ENCODE peak calls at places on chromosome 4, in five cellular contexts. One of them, this sample, is unnamed.

GRCh38 chr4:87491436-87491835 is 37.7 kb downstream of the SPARCL1 start:
- DNase-seq in A172: no peak
- DNase-seq in stimulated activated naive CD8-positive, alpha-beta T cell treated with anti-CD3 and anti-CD28 coated beads, Interleukin-15, amount 100 ng/mL, for 72 hours: no peak
- DNase-seq in NCI-H1092: no peak
- DNase-seq in stromal cell of bone marrow: no peak
- DNase-seq in this sample: no peak

GRCh38 chr4:83709627-83710026 is 173.7 kb downstream of the GPAT3 start:
- DNase-seq in stromal cell of bone marrow: no peak
- DNase-seq in NCI-H1092: no peak
- DNase-seq in stimulated activated naive CD8-positive, alpha-beta T cell treated with anti-CD3 and anti-CD28 coated beads, Interleukin-15, amount 100 ng/mL, for 72 hours: no peak
- DNase-seq in A172: no peak
- DNase-seq in this sample: no peak

GRCh38 chr4:78612398-78613005 is 60.9 kb downstream of the ANXA3 start:
- DNase-seq in A172: peak
- DNase-seq in NCI-H1092: peak
- DNase-seq in stromal cell of bone marrow: peak
- DNase-seq in stimulated activated naive CD8-positive, alpha-beta T cell treated with anti-CD3 and anti-CD28 coated beads, Interleukin-15, amount 100 ng/mL, for 72 hours: no peak
- DNase-seq in this sample: no peak

GRCh38 chr4:64715741-64716140 is 306.5 kb upstream of the TECRL start:
- DNase-seq in A172: no peak
- DNase-seq in NCI-H1092: no peak
- DNase-seq in stimulated activated naive CD8-positive, alpha-beta T cell treated with anti-CD3 and anti-CD28 coated beads, Interleukin-15, amount 100 ng/mL, for 72 hours: no peak
- DNase-seq in stromal cell of bone marrow: no peak
- DNase-seq in this sample: no peak

GRCh38 chr4:169657470-169658107 is 37.2 kb downstream of the CLCN3 start:
- DNase-seq in stimulated activated naive CD8-positive, alpha-beta T cell treated with anti-CD3 and anti-CD28 coated beads, Interleukin-15, amount 100 ng/mL, for 72 hours: no peak
- DNase-seq in NCI-H1092: no peak
- DNase-seq in stromal cell of bone marrow: no peak
- DNase-seq in A172: no peak
- DNase-seq in this sample: no peak

GRCh38 chr4:47824844-47825243 is 13.0 kb downstream of the CORIN start:
- DNase-seq in A172: no peak
- DNase-seq in NCI-H1092: peak
- DNase-seq in stromal cell of bone marrow: no peak
- DNase-seq in stimulated activated naive CD8-positive, alpha-beta T cell treated with anti-CD3 and anti-CD28 coated beads, Interleukin-15, amount 100 ng/mL, for 72 hours: no peak
- DNase-seq in this sample: no peak

GRCh38 chr4:26000274-26000950 is 86.4 kb downstream of the SMIM20 start:
- DNase-seq in A172: no peak
- DNase-seq in stromal cell of bone marrow: no peak
- DNase-seq in stimulated activated naive CD8-positive, alpha-beta T cell treated with anti-CD3 and anti-CD28 coated beads, Interleukin-15, amount 100 ng/mL, for 72 hours: no peak
- DNase-seq in NCI-H1092: no peak
- DNase-seq in this sample: no peak

GRCh38 chr4:15855804-15856475 is 77.8 kb downstream of the CD38 start:
- DNase-seq in A172: peak
- DNase-seq in stromal cell of bone marrow: no peak
- DNase-seq in stimulated activated naive CD8-positive, alpha-beta T cell treated with anti-CD3 and anti-CD28 coated beads, Interleukin-15, amount 100 ng/mL, for 72 hours: no peak
- DNase-seq in NCI-H1092: no peak
- DNase-seq in this sample: no peak

GRCh38 chr4:15239866-15240265 is 188.0 kb upstream of the C1QTNF7 start:
- DNase-seq in NCI-H1092: no peak
- DNase-seq in stromal cell of bone marrow: peak
- DNase-seq in A172: no peak
- DNase-seq in stimulated activated naive CD8-positive, alpha-beta T cell treated with anti-CD3 and anti-CD28 coated beads, Interleukin-15, amount 100 ng/mL, for 72 hours: no peak
- DNase-seq in this sample: no peak

GRCh38 chr4:68342139-68342538 is 7.8 kb downstream of the YTHDC1 start:
- DNase-seq in stromal cell of bone marrow: peak
- DNase-seq in NCI-H1092: no peak
- DNase-seq in stimulated activated naive CD8-positive, alpha-beta T cell treated with anti-CD3 and anti-CD28 coated beads, Interleukin-15, amount 100 ng/mL, for 72 hours: no peak
- DNase-seq in A172: no peak
- DNase-seq in this sample: peak

GRCh38 chr4:82561745-82562552 is at the start of gene TMEM150C:
- DNase-seq in stromal cell of bone marrow: no peak
- DNase-seq in NCI-H1092: peak
- DNase-seq in A172: peak
- DNase-seq in stimulated activated naive CD8-positive, alpha-beta T cell treated with anti-CD3 and anti-CD28 coated beads, Interleukin-15, amount 100 ng/mL, for 72 hours: no peak
- DNase-seq in this sample: no peak

GRCh38 chr4:84708406-84709135 is 125.6 kb downstream of the CDS1 start:
- DNase-seq in stromal cell of bone marrow: no peak
- DNase-seq in stimulated activated naive CD8-positive, alpha-beta T cell treated with anti-CD3 and anti-CD28 coated beads, Interleukin-15, amount 100 ng/mL, for 72 hours: no peak
- DNase-seq in NCI-H1092: no peak
- DNase-seq in A172: no peak
- DNase-seq in this sample: no peak

This sample was measured in keratinocyte.